ENCODE peak calls at places on chromosomes 3 and 15, in seven cellular contexts. Q, O, V, U, J, N and T are unnamed samples.

GRCh38 chr3:22569570-22569969 is 633.6 kb upstream of the UBE2E2 start:
- DNase-seq in Q (no peak), O (no peak), V (no peak), U (no peak), J (no peak), N (no peak), T (no peak)

GRCh38 chr15:47337836-47338235 is 379.5 kb upstream of the SEMA6D start:
- DNase-seq in Q (no peak), O (no peak), V (no peak), U (no peak), J (no peak), N (no peak), T (no peak)

GRCh38 chr3:16788440-16789057 is 96.2 kb upstream of the PLCL2 start:
- DNase-seq in Q (no peak), O (no peak), V (peak), U (no peak), J (no peak), N (no peak), T (no peak)

GRCh38 chr3:15292765-15293522 is 39.4 kb downstream of the SH3BP5 start:
- DNase-seq in Q (no peak), O (no peak), V (peak), U (no peak), J (peak), N (no peak), T (peak)

GRCh38 chr3:172061724-172062184 is 22.4 kb downstream of the FNDC3B start:
- DNase-seq in Q (peak), O (no peak), V (peak), U (no peak), J (no peak), N (no peak), T (peak)

GRCh38 chr3:112653881-112654300 is 12.9 kb upstream of the CCDC80 start:
- DNase-seq in Q (peak), O (no peak), V (peak), U (no peak), J (peak), N (no peak), T (peak)

GRCh38 chr3:46545695-46546630 is 20.1 kb downstream of the LRRC2 start:
- DNase-seq in Q (no peak), O (no peak), V (no peak), U (no peak), J (no peak), N (no peak), T (no peak)

GRCh38 chr3:195717852-195718476 is 2.8 kb upstream of the MUC20 start:
- DNase-seq in Q (no peak), O (no peak), V (no peak), U (no peak), J (no peak), N (no peak), T (no peak)

GRCh38 chr15:66221126-66221525 is 32.4 kb downstream of the MEGF11 start:
- DNase-seq in Q (no peak), O (no peak), V (no peak), U (no peak), J (no peak), N (no peak), T (no peak)

GRCh38 chr15:54772663-54773062 is 424.1 kb downstream of the RSL24D1 start:
- DNase-seq in Q (no peak), O (no peak), V (no peak), U (no peak), J (no peak), N (no peak), T (no peak)

GRCh38 chr15:97126556-97127233 is 796.2 kb downstream of the NR2F2 start:
- DNase-seq in Q (no peak), O (no peak), V (peak), U (no peak), J (no peak), N (no peak), T (peak)

GRCh38 chr3:122343654-122344053 is 18.6 kb downstream of the CSTA start:
- DNase-seq in Q (no peak), O (no peak), V (peak), U (no peak), J (no peak), N (no peak), T (no peak)

GRCh38 chr3:192174283-192174682 is 553.1 kb downstream of the FGF12 start:
- DNase-seq in Q (no peak), O (no peak), V (no peak), U (no peak), J (no peak), N (no peak), T (no peak)

GRCh38 chr3:110562621-110563020 is 509.0 kb upstream of the NECTIN3 start:
- DNase-seq in Q (no peak), O (no peak), V (peak), U (no peak), J (no peak), N (no peak), T (peak)

GRCh38 chr3:65356331-65357286 is 668.8 kb upstream of the ADAMTS9 start:
- DNase-seq in Q (peak), O (no peak), V (peak), U (no peak), J (peak), N (no peak), T (no peak)

GRCh38 chr15:41926184-41927056 is 32.6 kb upstream of the SPTBN5 start:
- DNase-seq in Q (peak), O (no peak), V (peak), U (no peak), J (no peak), N (no peak), T (no peak)

GRCh38 chr15:50109086-50109987 is 9.7 kb downstream of the ATP8B4 start:
- DNase-seq in Q (peak), O (no peak), V (no peak), U (no peak), J (no peak), N (no peak), T (no peak)

GRCh38 chr3:21531909-21532308 is 219.1 kb downstream of the ZNF385D start:
- DNase-seq in Q (no peak), O (no peak), V (no peak), U (no peak), J (no peak), N (no peak), T (no peak)

GRCh38 chr15:62118446-62118964 is 46.6 kb downstream of the C2CD4B start:
- DNase-seq in Q (peak), O (no peak), V (peak), U (no peak), J (no peak), N (no peak), T (peak)

GRCh38 chr15:81087121-81087520 is 46.9 kb upstream of the CFAP161 start:
- DNase-seq in Q (peak), O (no peak), V (no peak), U (no peak), J (no peak), N (no peak), T (no peak)

GRCh38 chr3:184727357-184728060 is 15.6 kb upstream of the MAGEF1 start:
- DNase-seq in Q (peak), O (no peak), V (peak), U (no peak), J (no peak), N (peak), T (peak)